ENCODE peak calls at places on chromosomes 13 and 19, in six cellular contexts. N, D, Z, S, Y and O are unnamed samples.

GRCh38 chr19:27741236-27741635 is 1471.7 kb downstream of the UQCRFS1 start:
- DNase-seq in N (no peak), D (no peak), Z (no peak), S (no peak), Y (peak; percentile 29), O (no peak)

GRCh38 chr13:32142956-32143375 is 111.4 kb downstream of the FRY start:
- DNase-seq in N (no peak), D (peak; percentile 74), Z (no peak), S (no peak), Y (no peak), O (peak; percentile 38)

GRCh38 chr13:76917096-76917495 is 30.9 kb upstream of the KCTD12 start:
- DNase-seq in N (no peak), D (peak; percentile 26), Z (no peak), S (no peak), Y (no peak), O (peak; percentile 64)

GRCh38 chr13:101049166-101049850 is 367.0 kb downstream of the NALCN start:
- DNase-seq in N (no peak), D (peak; percentile 43), Z (no peak), S (no peak), Y (no peak), O (peak; percentile 13)

GRCh38 chr19:50717026-50717723 is 2.4 kb downstream of the SHANK1 start:
- DNase-seq in N (no peak), D (no peak), Z (no peak), S (no peak), Y (no peak), O (no peak)

GRCh38 chr19:31911577-31911976 is 433.8 kb upstream of the ZNF507 start:
- DNase-seq in N (no peak), D (no peak), Z (no peak), S (no peak), Y (no peak), O (no peak)

GRCh38 chr19:47663435-47663910 is 49.7 kb upstream of the EHD2 start:
- DNase-seq in N (no peak), D (peak; percentile 99), Z (no peak), S (no peak), Y (no peak), O (peak; percentile 95)

GRCh38 chr13:98503175-98504028 is 73.5 kb downstream of the STK24 start:
- DNase-seq in N (no peak), D (no peak), Z (peak; percentile 13), S (no peak), Y (no peak), O (peak; percentile 30)

GRCh38 chr19:50777830-50778303 is 7.6 kb downstream of the GPR32 start:
- DNase-seq in N (no peak), D (no peak), Z (no peak), S (no peak), Y (no peak), O (peak; percentile 36)

GRCh38 chr19:35518313-35518712 is 4.9 kb upstream of the DMKN start:
- DNase-seq in N (no peak), D (peak; percentile 90), Z (no peak), S (no peak), Y (no peak), O (peak; percentile 98)

GRCh38 chr19:11418518-11419506 is at the start of gene RGL3:
- DNase-seq in N (no peak), D (no peak), Z (peak; percentile 70), S (no peak), Y (peak; percentile 86), O (no peak)

GRCh38 chr19:9622531-9622930 is 1.5 kb upstream of the ZNF561 start:
- DNase-seq in N (no peak), D (no peak), Z (no peak), S (no peak), Y (no peak), O (no peak)

GRCh38 chr13:66558511-66558910 is 671.6 kb downstream of the PCDH9 start:
- DNase-seq in N (no peak), D (peak; percentile 39), Z (no peak), S (no peak), Y (no peak), O (peak; percentile 10)

GRCh38 chr13:64083396-64083795 is 2667.7 kb upstream of the PCDH20 start:
- DNase-seq in N (no peak), D (no peak), Z (no peak), S (no peak), Y (no peak), O (no peak)

GRCh38 chr13:97422118-97423054 is 11.6 kb upstream of the RAP2A start:
- DNase-seq in N (no peak), D (peak; percentile 63), Z (no peak), S (no peak), Y (no peak), O (peak; percentile 51)

GRCh38 chr19:35879770-35880317 is 11.5 kb downstream of the APLP1 start:
- DNase-seq in N (peak; percentile 89), D (peak; percentile 72), Z (peak; percentile 98), S (peak; percentile 70), Y (peak; percentile 96), O (peak; percentile 89)

GRCh38 chr13:80881495-80882482 is 540.9 kb upstream of the SPRY2 start:
- DNase-seq in N (no peak), D (no peak), Z (no peak), S (no peak), Y (no peak), O (peak; percentile 72)

GRCh38 chr13:86945596-86945995 is 725.6 kb upstream of the SLITRK5 start:
- DNase-seq in N (no peak), D (no peak), Z (no peak), S (no peak), Y (no peak), O (peak; percentile 0)

GRCh38 chr19:49801401-49801888 is 11.6 kb downstream of the FUZ start:
- DNase-seq in N (no peak), D (no peak), Z (no peak), S (no peak), Y (no peak), O (peak; percentile 31)

GRCh38 chr13:29832899-29833298 is 17.5 kb downstream of the UBL3 start:
- DNase-seq in N (no peak), D (no peak), Z (no peak), S (no peak), Y (no peak), O (no peak)

GRCh38 chr13:29840585-29840984 is 9.8 kb downstream of the UBL3 start:
- DNase-seq in N (no peak), D (no peak), Z (no peak), S (no peak), Y (no peak), O (no peak)

GRCh38 chr13:29830000-29830399 is 20.4 kb downstream of the UBL3 start:
- DNase-seq in N (no peak), D (no peak), Z (no peak), S (no peak), Y (no peak), O (no peak)

DNA sequence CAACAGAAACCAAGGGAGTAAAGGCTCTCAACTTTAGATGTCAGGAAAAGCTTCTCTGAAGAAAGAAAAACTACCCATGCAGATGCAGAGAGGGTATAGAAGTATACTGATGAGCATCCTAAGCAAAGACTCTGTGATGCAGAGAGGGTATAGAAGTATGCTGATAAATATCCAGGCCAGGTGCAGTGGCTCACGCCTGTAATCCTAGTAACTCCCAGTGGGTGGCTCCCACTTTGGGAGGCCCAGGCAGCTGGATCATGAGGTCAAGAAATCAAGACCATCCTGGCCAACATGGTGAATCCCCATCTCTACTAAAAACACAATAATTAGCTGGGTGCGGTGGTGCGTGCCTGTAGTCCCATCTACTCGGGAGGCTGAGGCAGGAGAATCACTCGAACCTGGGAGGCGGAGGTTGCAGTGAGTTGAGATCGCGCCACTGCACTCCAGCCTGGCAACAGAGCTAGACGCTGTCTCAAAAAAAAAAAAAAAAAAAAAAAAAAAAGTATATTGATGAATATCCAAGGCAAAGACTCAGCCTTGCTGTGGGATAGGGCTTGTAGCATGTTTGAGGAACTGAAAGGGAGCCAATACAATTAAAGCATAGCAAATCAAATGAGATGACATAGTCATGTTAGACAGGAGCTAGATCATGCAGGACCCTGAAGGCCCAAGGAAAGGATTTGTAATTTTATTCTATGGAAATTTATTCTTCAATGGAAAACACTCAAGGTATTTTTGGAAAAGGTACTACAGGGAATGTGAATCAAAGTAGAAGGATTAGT is 14.9 kb downstream of the UBL3 start:
- DNase-seq in N (no peak), D (no peak), Z (no peak), S (no peak), Y (no peak), O (no peak)
- TF ChIP-seq CTCF in N (no peak), D (no peak), Z (no peak), S (no peak), Y (no peak), O (peak; percentile 1)

GRCh38 chr13:33194820-33195692 is 90.5 kb downstream of the STARD13 start:
- DNase-seq in N (no peak), D (peak; percentile 95), Z (peak; percentile 69), S (peak; percentile 60), Y (no peak), O (peak; percentile 93)

GRCh38 chr13:33197551-33197971 is 88.0 kb downstream of the STARD13 start:
- DNase-seq in N (no peak), D (no peak), Z (no peak), S (no peak), Y (no peak), O (no peak)

GRCh38 chr13:33193428-33193974 is 92.1 kb downstream of the STARD13 start:
- DNase-seq in N (no peak), D (peak; percentile 75), Z (no peak), S (no peak), Y (no peak), O (no peak)

GRCh38 chr13:33199282-33199850 is 86.2 kb downstream of the STARD13 start:
- DNase-seq in N (no peak), D (no peak), Z (no peak), S (no peak), Y (no peak), O (no peak)

GRCh38 chr13:33195693-33196464 is 89.7 kb downstream of the STARD13 start:
- DNase-seq in N (no peak), D (no peak), Z (no peak), S (no peak), Y (no peak), O (no peak)
- H3K4me3 ChIP-seq in N (no peak overlapping the region), D (peak overlapping the region; percentile 22), Z (no peak overlapping the region), S (no peak overlapping the region), Y (no peak overlapping the region), O (no peak overlapping the region)

DNA sequence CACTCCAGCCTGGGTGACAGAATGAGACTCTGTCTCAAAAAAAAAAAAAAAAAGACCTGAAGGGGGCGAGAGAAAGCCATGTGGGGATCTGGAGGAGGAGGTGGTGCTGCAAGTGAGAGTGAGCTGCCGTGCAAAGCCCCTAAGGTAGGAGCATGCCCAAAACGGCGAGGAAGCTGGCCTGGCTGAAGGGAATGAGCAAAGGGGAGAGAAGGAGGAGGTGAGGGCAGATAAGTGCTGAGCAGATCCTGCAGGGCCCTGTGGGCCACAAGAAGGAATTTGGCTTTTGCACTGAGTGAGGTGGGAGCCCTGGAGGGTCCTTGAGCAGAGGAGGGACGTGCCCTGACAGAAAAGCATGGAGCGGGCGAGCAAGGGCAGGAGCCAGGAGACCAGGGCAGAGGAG is 19.4 kb upstream of the ADGRE5 start:
- DNase-seq in N (no peak), D (no peak), Z (no peak), S (peak; percentile 62), Y (no peak), O (peak; percentile 47)
- TF ChIP-seq CTCF in N (no peak), D (no peak), Z (no peak), S (no peak), Y (no peak), O (peak; percentile 29)

GRCh38 chr19:43465468-43466120 is at the start of gene LYPD3:
- DNase-seq in N (peak; percentile 71), D (no peak), Z (no peak), S (peak; percentile 21), Y (peak; percentile 94), O (peak; percentile 63)
- H3K4me3 ChIP-seq in N (no peak within 1 kb of the TSS), D (no peak within 1 kb of the TSS), Z (no peak within 1 kb of the TSS), S (peak within 1 kb of the TSS; percentile 62), Y (peak within 1 kb of the TSS; percentile 32), O (no peak within 1 kb of the TSS)